ENCODE peak calls at places on chromosomes 11 and 22, in four cellular contexts. One of them, this sample, is unnamed.

GRCh38 chr22:32423664-32424063 is 11.6 kb upstream of the RTCB start:
- DNase-seq in heart right ventricle: no peak
- DNase-seq in breast epithelium: no peak
- DNase-seq in AG04450: no peak
- DNase-seq in this sample: no peak

GRCh38 chr11:117823941-117824420 is 563 bp downstream of the FXYD2 start:
- DNase-seq in breast epithelium: no peak
- DNase-seq in AG04450: no peak
- DNase-seq in heart right ventricle: peak; percentile 81
- DNase-seq in this sample: no peak

GRCh38 chr11:35160248-35160820 is 21.4 kb downstream of the CD44 start:
- DNase-seq in AG04450: no peak
- DNase-seq in breast epithelium: no peak
- DNase-seq in heart right ventricle: no peak
- DNase-seq in this sample: no peak

GRCh38 chr11:45677811-45678515 is 12.5 kb upstream of the CHST1 start:
- DNase-seq in breast epithelium: no peak
- DNase-seq in heart right ventricle: no peak
- DNase-seq in AG04450: no peak
- DNase-seq in this sample: no peak

GRCh38 chr11:131668867-131669780 is 298.7 kb downstream of the NTM start:
- DNase-seq in heart right ventricle: no peak
- DNase-seq in AG04450: no peak
- DNase-seq in breast epithelium: peak; percentile 37
- DNase-seq in this sample: peak; percentile 22

GRCh38 chr22:27310966-27311665 is 490.4 kb downstream of the MN1 start:
- DNase-seq in AG04450: no peak
- DNase-seq in heart right ventricle: no peak
- DNase-seq in breast epithelium: no peak
- DNase-seq in this sample: no peak

GRCh38 chr11:64053699-64054098 is 18.0 kb downstream of the FLRT1 start:
- DNase-seq in breast epithelium: no peak
- DNase-seq in AG04450: no peak
- DNase-seq in heart right ventricle: no peak
- DNase-seq in this sample: no peak

GRCh38 chr22:41816871-41817270 is 16.0 kb upstream of the SREBF2 start:
- DNase-seq in heart right ventricle: no peak
- DNase-seq in breast epithelium: no peak
- DNase-seq in AG04450: no peak
- DNase-seq in this sample: no peak

GRCh38 chr11:72343159-72343756 is 91.1 kb downstream of the CLPB start:
- DNase-seq in AG04450: no peak
- DNase-seq in heart right ventricle: no peak
- DNase-seq in breast epithelium: no peak
- DNase-seq in this sample: no peak

GRCh38 chr11:117621226-117621625 is 175.8 kb downstream of the DSCAML1 start:
- DNase-seq in AG04450: no peak
- DNase-seq in breast epithelium: no peak
- DNase-seq in heart right ventricle: no peak
- DNase-seq in this sample: no peak

GRCh38 chr11:48020092-48020755 is 39.9 kb downstream of the PTPRJ start:
- DNase-seq in heart right ventricle: no peak
- DNase-seq in AG04450: no peak
- DNase-seq in breast epithelium: no peak
- DNase-seq in this sample: no peak

GRCh38 chr11:6813651-6814050 is 14.2 kb upstream of the OR6A2 start:
- DNase-seq in heart right ventricle: no peak
- DNase-seq in AG04450: no peak
- DNase-seq in breast epithelium: no peak
- DNase-seq in this sample: no peak

GRCh38 chr22:45602824-45603301 is 68.8 kb upstream of the ATXN10 start:
- DNase-seq in AG04450: no peak
- DNase-seq in heart right ventricle: no peak
- DNase-seq in breast epithelium: no peak
- DNase-seq in this sample: peak; percentile 8

GRCh38 chr11:117970400-117971024 is 15.7 kb upstream of the IL10RA start:
- DNase-seq in heart right ventricle: no peak
- DNase-seq in breast epithelium: no peak
- DNase-seq in AG04450: no peak
- DNase-seq in this sample: no peak

GRCh38 chr22:37254206-37254866 is 10.3 kb upstream of the RAC2 start:
- DNase-seq in heart right ventricle: no peak
- DNase-seq in breast epithelium: no peak
- DNase-seq in AG04450: peak; percentile 29
- DNase-seq in this sample: no peak

GRCh38 chr11:26696330-26696729 is 25.5 kb downstream of the SLC5A12 start:
- DNase-seq in breast epithelium: no peak
- DNase-seq in AG04450: no peak
- DNase-seq in heart right ventricle: no peak
- DNase-seq in this sample: no peak

GRCh38 chr11:36258730-36259360 is 30.4 kb downstream of the COMMD9 start:
- DNase-seq in heart right ventricle: peak; percentile 31
- DNase-seq in AG04450: peak; percentile 45
- DNase-seq in breast epithelium: no peak
- DNase-seq in this sample: peak; percentile 40

GRCh38 chr11:102111011-102111786 is 952 bp downstream of the YAP1 start:
- DNase-seq in AG04450: no peak
- DNase-seq in heart right ventricle: peak; percentile 76
- DNase-seq in breast epithelium: peak; percentile 82
- DNase-seq in this sample: no peak

GRCh38 chr11:73314121-73314948 is 6.3 kb downstream of the ARHGEF17 start:
- DNase-seq in AG04450: no peak
- DNase-seq in heart right ventricle: no peak
- DNase-seq in breast epithelium: no peak
- DNase-seq in this sample: peak; percentile 39

GRCh38 chr11:72030428-72031045 is 31.8 kb downstream of the IL18BP start:
- DNase-seq in breast epithelium: no peak
- DNase-seq in heart right ventricle: no peak
- DNase-seq in AG04450: no peak
- DNase-seq in this sample: no peak

GRCh38 chr22:24894998-24895397 is 51.5 kb downstream of the LHFPL7 start:
- DNase-seq in AG04450: no peak
- DNase-seq in breast epithelium: peak; percentile 76
- DNase-seq in heart right ventricle: peak; percentile 75
- DNase-seq in this sample: no peak

GRCh38 chr22:42072606-42073330 is 1.3 kb upstream of the PHETA2 start:
- DNase-seq in breast epithelium: no peak
- DNase-seq in AG04450: no peak
- DNase-seq in heart right ventricle: no peak
- DNase-seq in this sample: no peak

GRCh38 chr11:100719809-100720221 is 32.7 kb downstream of the ARHGAP42 start:
- DNase-seq in heart right ventricle: peak; percentile 32
- DNase-seq in breast epithelium: no peak
- DNase-seq in AG04450: no peak
- DNase-seq in this sample: peak; percentile 6

GRCh38 chr11:70952171-70952570 is 300.2 kb downstream of the SHANK2 start:
- DNase-seq in heart right ventricle: no peak
- DNase-seq in AG04450: no peak
- DNase-seq in breast epithelium: no peak
- DNase-seq in this sample: no peak

GRCh38 chr22:25162561-25162960 is 37.1 kb upstream of the CRYBB3 start:
- DNase-seq in AG04450: no peak
- DNase-seq in heart right ventricle: no peak
- DNase-seq in breast epithelium: no peak
- DNase-seq in this sample: no peak

GRCh38 chr11:106470230-106470629 is 392.8 kb downstream of the AASDHPPT start:
- DNase-seq in heart right ventricle: no peak
- DNase-seq in breast epithelium: no peak
- DNase-seq in AG04450: no peak
- DNase-seq in this sample: no peak

DNA sequence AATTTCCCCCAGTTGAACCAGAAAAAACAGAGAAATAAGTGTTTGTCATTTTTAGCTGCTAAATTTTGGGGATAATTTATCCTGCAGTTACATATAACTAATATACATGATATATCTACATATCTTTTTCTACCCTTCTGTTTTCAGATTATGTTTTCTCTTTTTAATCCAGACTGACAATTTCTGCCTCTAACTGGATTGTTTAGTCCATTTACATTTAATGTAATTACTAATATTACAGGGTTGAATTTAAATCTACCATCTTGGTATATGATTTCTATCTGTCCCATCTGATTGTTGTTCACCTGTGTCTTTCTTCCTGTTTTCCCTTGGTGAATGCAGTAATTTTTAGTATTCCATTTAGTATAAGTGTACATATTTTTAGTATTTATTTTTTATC is 5.7 kb downstream of the NNMT start:
- DNase-seq in breast epithelium: no peak
- DNase-seq in AG04450: no peak
- DNase-seq in heart right ventricle: no peak
- DNase-seq in this sample: no peak
- H3K27ac ChIP-seq in breast epithelium: peak overlapping the region; percentile 9
- H3K27ac ChIP-seq in AG04450: no peak overlapping the region
- H3K27ac ChIP-seq in heart right ventricle: no peak overlapping the region
- H3K27ac ChIP-seq in this sample: no peak overlapping the region

GRCh38 chr11:43943357-43943930 is 1.0 kb downstream of the C11orf96 start:
- DNase-seq in breast epithelium: no peak
- DNase-seq in heart right ventricle: no peak
- DNase-seq in AG04450: no peak
- DNase-seq in this sample: no peak
- H3K27ac ChIP-seq in breast epithelium: peak overlapping the region; percentile 91
- H3K27ac ChIP-seq in heart right ventricle: peak overlapping the region; percentile 92
- H3K27ac ChIP-seq in AG04450: no peak overlapping the region
- H3K27ac ChIP-seq in this sample: peak overlapping the region; percentile 62

DNA sequence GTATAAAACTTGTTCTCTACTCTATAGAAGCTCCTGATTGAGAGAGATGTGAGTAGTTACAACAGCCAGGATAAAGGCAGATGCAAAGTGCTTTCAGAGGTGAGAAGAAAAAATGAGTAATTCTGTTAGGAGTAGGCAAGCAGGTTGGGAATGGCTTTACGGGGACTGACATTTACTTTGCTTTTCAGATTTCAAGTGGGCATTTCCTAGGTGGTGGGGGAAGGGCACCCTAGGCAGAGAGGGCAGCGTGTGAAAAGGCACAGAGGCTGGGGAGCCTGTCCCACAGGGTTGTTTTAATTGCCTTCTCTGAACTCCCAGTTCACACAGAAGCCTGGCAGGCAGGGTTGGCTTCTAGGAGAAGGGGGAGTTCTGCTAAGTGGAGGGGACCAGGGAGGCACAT is 106.5 kb downstream of the NAV2 start:
- DNase-seq in breast epithelium: no peak
- DNase-seq in AG04450: no peak
- DNase-seq in heart right ventricle: no peak
- DNase-seq in this sample: no peak
- H3K27ac ChIP-seq in breast epithelium: no peak overlapping the region
- H3K27ac ChIP-seq in AG04450: no peak overlapping the region
- H3K27ac ChIP-seq in heart right ventricle: no peak overlapping the region
- H3K27ac ChIP-seq in this sample: no peak overlapping the region

GRCh38 chr22:21736084-21736642 is 569 bp upstream of the YPEL1 start:
- DNase-seq in breast epithelium: no peak
- DNase-seq in heart right ventricle: no peak
- DNase-seq in AG04450: no peak
- DNase-seq in this sample: no peak
- H3K27ac ChIP-seq in breast epithelium: peak overlapping the region; percentile 59
- H3K27ac ChIP-seq in heart right ventricle: peak overlapping the region; percentile 19
- H3K27ac ChIP-seq in AG04450: no peak overlapping the region
- H3K27ac ChIP-seq in this sample: peak overlapping the region; percentile 73

This sample was measured in caudate nucleus.